ENCODE peak calls at places on chromosome 20, in five cellular contexts. G is RPMI8226; P is stimulated activated CD8-positive, alpha-beta memory T cell treated with anti-CD3 and anti-CD28 coated beads, Interleukin-15, amount 100 ng/mL, for 24 hours; J is brain pericyte; V is brain microvascular endothelial cell. D is an unnamed sample.

GRCh38 chr20:17835240-17835940 is 133.2 kb downstream of the SNX5 start:
- DNase-seq in G (no peak), P (no peak), J (no peak), V (peak), D (peak)

GRCh38 chr20:33829636-33830035 is 18.5 kb downstream of the CHMP4B start:
- DNase-seq in G (no peak), P (no peak), J (no peak), V (no peak), D (no peak)

GRCh38 chr20:61934716-61935530 is 130.8 kb downstream of the TAF4 start:
- DNase-seq in G (no peak), P (no peak), J (no peak), V (no peak), D (no peak)

GRCh38 chr20:42093041-42093440 is 474.9 kb upstream of the CHD6 start:
- DNase-seq in G (no peak), P (no peak), J (no peak), V (no peak), D (no peak)

GRCh38 chr20:24704899-24705298 is 235.5 kb downstream of the SYNDIG1 start:
- DNase-seq in G (no peak), P (no peak), J (no peak), V (no peak), D (no peak)

GRCh38 chr20:39941235-39941634 is 747.8 kb downstream of the MAFB start:
- DNase-seq in G (no peak), P (no peak), J (no peak), V (no peak), D (no peak)

GRCh38 chr20:39823239-39823638 is 861.1 kb downstream of the DHX35 start:
- DNase-seq in G (no peak), P (no peak), J (peak), V (peak), D (no peak)

GRCh38 chr20:47196091-47197081 is 160.1 kb downstream of the ZMYND8 start:
- DNase-seq in G (peak), P (peak), J (peak), V (peak), D (no peak)

GRCh38 chr20:52838510-52839241 is 133.5 kb upstream of the TSHZ2 start:
- DNase-seq in G (no peak), P (no peak), J (no peak), V (no peak), D (no peak)

GRCh38 chr20:3168829-3169590 is 4.3 kb downstream of the LZTS3 start:
- DNase-seq in G (no peak), P (no peak), J (no peak), V (no peak), D (no peak)

GRCh38 chr20:371755-372542 is 8.6 kb upstream of the TRIB3 start:
- DNase-seq in G (no peak), P (no peak), J (no peak), V (peak), D (no peak)

GRCh38 chr20:830011-830521 is 3.4 kb upstream of the FAM110A start:
- DNase-seq in G (no peak), P (no peak), J (no peak), V (peak), D (no peak)

GRCh38 chr20:58706150-58706892 is 13.7 kb downstream of the NPEPL1 start:
- DNase-seq in G (no peak), P (no peak), J (no peak), V (no peak), D (no peak)

GRCh38 chr20:52470561-52470960 is 279.0 kb upstream of the ZFP64 start:
- DNase-seq in G (no peak), P (no peak), J (no peak), V (no peak), D (no peak)

GRCh38 chr20:45969712-45970634 is 2.0 kb downstream of the ZNF335 start:
- DNase-seq in G (peak), P (no peak), J (no peak), V (peak), D (no peak)

GRCh38 chr20:20839771-20840170 is 127.3 kb upstream of the RALGAPA2 start:
- DNase-seq in G (no peak), P (no peak), J (no peak), V (no peak), D (no peak)

GRCh38 chr20:20393207-20393606 is 25.3 kb downstream of the INSM1 start:
- DNase-seq in G (no peak), P (no peak), J (no peak), V (peak), D (no peak)

GRCh38 chr20:50133474-50134217 is 19.9 kb downstream of the PEDS1 start:
- DNase-seq in G (no peak), P (no peak), J (no peak), V (no peak), D (no peak)

GRCh38 chr20:48453477-48454093 is 374.2 kb downstream of the PREX1 start:
- DNase-seq in G (no peak), P (no peak), J (no peak), V (no peak), D (no peak)

GRCh38 chr20:3168079-3168828 is 5.1 kb downstream of the LZTS3 start:
- DNase-seq in G (no peak), P (no peak), J (no peak), V (no peak), D (no peak)

GRCh38 chr20:58710481-58711265 is 18.1 kb downstream of the NPEPL1 start:
- DNase-seq in G (no peak), P (no peak), J (no peak), V (no peak), D (no peak)

GRCh38 chr20:2984956-2985661 is 58.3 kb upstream of the GNRH2 start:
- DNase-seq in G (no peak), P (no peak), J (no peak), V (peak), D (no peak)

GRCh38 chr20:24670341-24670821 is 201.0 kb downstream of the SYNDIG1 start:
- DNase-seq in G (no peak), P (no peak), J (no peak), V (no peak), D (no peak)

GRCh38 chr20:18154342-18154741 is 16.7 kb downstream of the KAT14 start:
- DNase-seq in G (no peak), P (no peak), J (no peak), V (no peak), D (no peak)